ENCODE peak calls at places on chromosomes 7 and 10, in six cellular contexts. F is A549, M is HepG2, H is GM12878, T is K562, C is endothelial cell of umbilical vein. R is an unnamed sample.

GRCh38 chr7:26449175-26450165 is 157.8 kb downstream of the SNX10 start:
- DNase-seq in F (peak; percentile 61), M (no peak), H (no peak), T (no peak), C (peak; percentile 96), R (no peak)

GRCh38 chr10:114724295-114724694 is 66.2 kb upstream of the ABLIM1 start:
- DNase-seq in F (peak; percentile 34), M (no peak), H (no peak), T (no peak), C (no peak), R (no peak)

GRCh38 chr7:151705744-151706567 is 171.0 kb downstream of the PRKAG2 start:
- DNase-seq in F (peak; percentile 61), M (peak; percentile 30), H (no peak), T (peak; percentile 48), C (peak; percentile 60), R (peak; percentile 80)

GRCh38 chr10:50469778-50470193 is 154.0 kb downstream of the SGMS1 start:
- DNase-seq in F (no peak), M (no peak), H (no peak), T (no peak), C (no peak), R (peak; percentile 91)

GRCh38 chr7:51477323-51477722 is 160.7 kb upstream of the COBL start:
- DNase-seq in F (no peak), M (no peak), H (no peak), T (no peak), C (no peak), R (no peak)

GRCh38 chr10:124086787-124087671 is 6.4 kb downstream of the CHST15 start:
- DNase-seq in F (no peak), M (no peak), H (no peak), T (no peak), C (no peak), R (no peak)

GRCh38 chr7:815284-816216 is 16.7 kb upstream of the SUN1 start:
- DNase-seq in F (peak; percentile 48), M (no peak), H (no peak), T (peak; percentile 67), C (peak; percentile 20), R (peak; percentile 50)

GRCh38 chr10:89615824-89616223 is 29.2 kb downstream of the PANK1 start:
- DNase-seq in F (no peak), M (peak; percentile 23), H (no peak), T (no peak), C (peak; percentile 39), R (no peak)

GRCh38 chr10:80122746-80123145 is 9.8 kb upstream of the PLAC9 start:
- DNase-seq in F (no peak), M (no peak), H (no peak), T (no peak), C (no peak), R (no peak)

GRCh38 chr10:125102216-125102615 is 58.1 kb downstream of the CTBP2 start:
- DNase-seq in F (peak; percentile 61), M (peak; percentile 22), H (no peak), T (no peak), C (no peak), R (peak; percentile 85)

GRCh38 chr10:70106958-70107791 is 25.4 kb downstream of the AIFM2 start:
- DNase-seq in F (peak; percentile 46), M (peak; percentile 8), H (peak; percentile 80), T (peak; percentile 72), C (no peak), R (peak; percentile 64)

GRCh38 chr7:33733865-33734650 is 171.3 kb upstream of the BMPER start:
- DNase-seq in F (no peak), M (no peak), H (no peak), T (no peak), C (peak; percentile 82), R (no peak)

GRCh38 chr10:8053446-8054242 is 844 bp upstream of the GATA3 start:
- DNase-seq in F (peak; percentile 90), M (no peak), H (no peak), T (peak; percentile 96), C (peak; percentile 87), R (peak; percentile 47)

GRCh38 chr7:15508258-15508657 is 53.6 kb downstream of the AGMO start:
- DNase-seq in F (no peak), M (no peak), H (no peak), T (no peak), C (peak; percentile 93), R (no peak)

GRCh38 chr10:12041766-12042408 is 722 bp downstream of the UPF2 start:
- DNase-seq in F (peak; percentile 28), M (peak; percentile 33), H (no peak), T (no peak), C (peak; percentile 52), R (peak; percentile 44)

GRCh38 chr7:79930604-79931003 is 204.0 kb upstream of the GNAI1 start:
- DNase-seq in F (no peak), M (no peak), H (no peak), T (no peak), C (no peak), R (no peak)

GRCh38 chr10:4699950-4700730 is 125.9 kb upstream of the AKR1E2 start:
- DNase-seq in F (no peak), M (no peak), H (no peak), T (no peak), C (no peak), R (no peak)

GRCh38 chr10:119253433-119254174 is 46.2 kb downstream of the GRK5 start:
- DNase-seq in F (peak; percentile 86), M (peak; percentile 92), H (no peak), T (no peak), C (peak; percentile 73), R (no peak)

GRCh38 chr10:123991622-123992570 is 100.3 kb upstream of the CPXM2 start:
- DNase-seq in F (no peak), M (no peak), H (no peak), T (no peak), C (no peak), R (no peak)

GRCh38 chr7:134514663-134515062 is 12.7 kb upstream of the AKR1B10 start:
- DNase-seq in F (peak; percentile 92), M (peak; percentile 66), H (peak; percentile 13), T (peak; percentile 80), C (peak; percentile 85), R (peak; percentile 83)

GRCh38 chr10:541750-542371 is 147.6 kb downstream of the DIP2C start:
- DNase-seq in F (no peak), M (no peak), H (no peak), T (no peak), C (no peak), R (no peak)

GRCh38 chr7:87091487-87092066 is 32.1 kb upstream of the ELAPOR2 start:
- DNase-seq in F (no peak), M (no peak), H (no peak), T (no peak), C (no peak), R (no peak)

GRCh38 chr10:27068217-27068891 is 31.9 kb downstream of the ANKRD26 start:
- DNase-seq in F (no peak), M (no peak), H (no peak), T (no peak), C (no peak), R (no peak)

GRCh38 chr7:137882261-137882668 is 35.5 kb upstream of the DGKI start:
- DNase-seq in F (peak; percentile 74), M (no peak), H (peak; percentile 43), T (peak; percentile 60), C (peak; percentile 48), R (peak; percentile 70)

GRCh38 chr10:122336332-122336731 is 38.2 kb upstream of the PLEKHA1 start:
- DNase-seq in F (peak; percentile 34), M (no peak), H (no peak), T (no peak), C (no peak), R (no peak)

GRCh38 chr7:142556745-142557144 is 192.5 kb upstream of the PRSS1 start:
- DNase-seq in F (peak; percentile 87), M (peak; percentile 5), H (no peak), T (peak; percentile 36), C (peak; percentile 91), R (peak; percentile 82)

GRCh38 chr10:35304649-35305048 is 31.7 kb upstream of the CCNY start:
- DNase-seq in F (no peak), M (no peak), H (no peak), T (no peak), C (no peak), R (peak; percentile 8)

GRCh38 chr7:90483236-90483635 is 13.8 kb downstream of the PTTG1IP2 start:
- DNase-seq in F (no peak), M (no peak), H (no peak), T (no peak), C (no peak), R (no peak)

GRCh38 chr7:92763636-92764423 is 72.5 kb downstream of the CDK6 start:
- DNase-seq in F (peak; percentile 92), M (peak; percentile 63), H (no peak), T (peak; percentile 32), C (peak; percentile 27), R (peak; percentile 41)

GRCh38 chr10:57165671-57166070 is 804.6 kb upstream of the ZWINT start:
- DNase-seq in F (no peak), M (no peak), H (no peak), T (no peak), C (no peak), R (no peak)

GRCh38 chr7:100545636-100546128 is 6.7 kb downstream of the AGFG2 start:
- DNase-seq in F (peak; percentile 91), M (peak; percentile 95), H (peak; percentile 83), T (peak; percentile 75), C (peak; percentile 92), R (peak; percentile 56)
- TF ChIP-seq CTCF in F (peak; percentile 15), M (peak; percentile 44), H (peak; percentile 26), T (peak; percentile 32), C (peak; percentile 21), R (no peak)

DNA sequence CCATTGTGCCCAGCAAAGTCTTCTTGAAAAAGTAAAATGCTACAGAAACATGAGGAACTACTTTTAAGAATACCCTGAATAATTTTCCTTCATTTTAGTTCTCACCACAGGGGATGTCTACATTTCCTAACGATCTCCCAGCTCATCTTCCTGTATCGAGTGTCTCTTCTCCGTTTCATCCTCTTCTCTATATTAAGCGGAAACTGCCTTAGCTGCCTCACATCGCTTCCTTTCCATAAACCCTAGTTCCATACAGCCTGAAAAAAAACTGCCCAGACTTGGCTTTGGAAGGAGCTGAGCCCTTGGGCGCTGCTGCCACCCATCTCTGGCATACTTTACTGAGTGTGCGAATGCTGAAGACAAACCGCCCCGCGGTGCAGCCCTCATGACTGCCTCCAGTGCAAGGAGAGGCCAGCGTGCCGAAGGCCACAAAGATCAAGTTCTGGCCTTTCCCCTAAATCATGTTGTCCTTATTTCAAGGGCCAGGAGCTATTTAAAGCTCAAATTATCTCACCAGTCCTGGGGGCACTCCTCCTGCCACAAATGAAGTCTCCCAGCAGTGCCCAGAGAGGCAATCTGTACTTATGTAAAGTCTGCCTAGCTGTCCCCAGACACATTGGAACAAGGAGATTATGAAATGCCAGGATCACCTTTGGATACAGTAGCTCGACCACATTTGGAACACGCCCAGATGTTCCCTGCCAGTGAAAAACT is 25.2 kb downstream of the YWHAG start:
- DNase-seq in F (no peak), M (no peak), H (no peak), T (no peak), C (no peak), R (no peak)
- TF ChIP-seq MYC in F (no peak), M (no peak), H (no peak), T (no peak), C (no peak), R (no peak)

GRCh38 chr10:67385566-67385965 is 310.4 kb downstream of the CTNNA3 start:
- DNase-seq in F (no peak), M (no peak), H (no peak), T (no peak), C (no peak), R (no peak)

GRCh38 chr10:67385089-67385488 is 310.9 kb downstream of the CTNNA3 start:
- DNase-seq in F (no peak), M (no peak), H (no peak), T (no peak), C (no peak), R (peak; percentile 31)

GRCh38 chr10:67386260-67386659 is 309.7 kb downstream of the CTNNA3 start:
- DNase-seq in F (no peak), M (no peak), H (no peak), T (no peak), C (no peak), R (no peak)
- H3K4me3 ChIP-seq in F (no peak overlapping the region), M (no peak overlapping the region), H (no peak overlapping the region), T (no peak overlapping the region), C (no peak overlapping the region), R (no peak overlapping the region)

GRCh38 chr10:33132626-33133025 is 174.6 kb upstream of the ITGB1 start:
- DNase-seq in F (peak; percentile 77), M (no peak), H (no peak), T (no peak), C (no peak), R (no peak)
- TF ChIP-seq CTCF in F (peak; percentile 38), M (peak; percentile 55), H (peak; percentile 29), T (peak; percentile 44), C (no peak), R (no peak)